ENCODE peak calls at places on chromosome X, in six cellular contexts. V, X, D, P, W and F are unnamed samples.

GRCh38 chrX:53018627-53019026 is 30.0 kb upstream of the GPR173 start:
- DNase-seq in D (no peak), V (peak), X (peak), W (no peak), P (no peak), F (no peak)

GRCh38 chrX:13791559-13791958 is 25.3 kb downstream of the GPM6B start:
- DNase-seq in D (no peak), W (no peak), V (no peak), X (no peak), P (no peak), F (no peak)

GRCh38 chrX:53374222-53374820 is 48.1 kb downstream of the SMC1A start:
- DNase-seq in V (no peak), P (no peak), X (no peak), W (no peak), D (no peak), F (no peak)

GRCh38 chrX:144722307-144722706 is 525.0 kb upstream of the SPANXN1 start:
- DNase-seq in P (no peak), D (no peak), X (no peak), W (no peak), V (peak), F (no peak)

GRCh38 chrX:75107863-75108509 is 48.1 kb downstream of the ABCB7 start:
- DNase-seq in P (no peak), W (no peak), D (peak), X (no peak), V (peak), F (no peak)

GRCh38 chrX:85836868-85837267 is 210.5 kb downstream of the CHM start:
- DNase-seq in X (peak), P (no peak), V (no peak), W (no peak), D (no peak), F (no peak)

GRCh38 chrX:53287493-53288138 is 6.2 kb upstream of the IQSEC2 start:
- DNase-seq in V (no peak), D (peak), X (peak), W (peak), P (peak), F (no peak)

GRCh38 chrX:129983575-129984131 is 1.2 kb downstream of the BCORL1 start:
- DNase-seq in W (no peak), X (no peak), P (no peak), V (peak), D (peak), F (no peak)

GRCh38 chrX:39907964-39908616 is 189.7 kb downstream of the BCOR start:
- DNase-seq in P (peak), X (peak), V (no peak), D (peak), W (peak), F (no peak)

GRCh38 chrX:22634751-22635150 is 362.0 kb downstream of the CBLL2 start:
- DNase-seq in X (no peak), W (no peak), V (no peak), P (no peak), D (no peak), F (no peak)

GRCh38 chrX:16892504-16893362 is 22.6 kb upstream of the RBBP7 start:
- DNase-seq in V (peak), D (peak), P (peak), W (peak), X (peak), F (peak)

GRCh38 chrX:96576358-96576757 is 108.3 kb upstream of the DIAPH2 start:
- DNase-seq in X (peak), V (no peak), D (no peak), W (no peak), P (no peak), F (no peak)

GRCh38 chrX:17788439-17788838 is 51.1 kb downstream of the SCML1 start:
- DNase-seq in P (no peak), W (no peak), X (peak), V (peak), D (peak), F (no peak)

GRCh38 chrX:9676311-9676710 is 89.3 kb downstream of the GPR143 start:
- DNase-seq in V (no peak), D (no peak), P (no peak), X (no peak), W (no peak), F (no peak)

GRCh38 chrX:22627576-22627975 is 354.9 kb downstream of the CBLL2 start:
- DNase-seq in X (no peak), W (no peak), V (no peak), P (no peak), D (no peak), F (no peak)

DNA sequence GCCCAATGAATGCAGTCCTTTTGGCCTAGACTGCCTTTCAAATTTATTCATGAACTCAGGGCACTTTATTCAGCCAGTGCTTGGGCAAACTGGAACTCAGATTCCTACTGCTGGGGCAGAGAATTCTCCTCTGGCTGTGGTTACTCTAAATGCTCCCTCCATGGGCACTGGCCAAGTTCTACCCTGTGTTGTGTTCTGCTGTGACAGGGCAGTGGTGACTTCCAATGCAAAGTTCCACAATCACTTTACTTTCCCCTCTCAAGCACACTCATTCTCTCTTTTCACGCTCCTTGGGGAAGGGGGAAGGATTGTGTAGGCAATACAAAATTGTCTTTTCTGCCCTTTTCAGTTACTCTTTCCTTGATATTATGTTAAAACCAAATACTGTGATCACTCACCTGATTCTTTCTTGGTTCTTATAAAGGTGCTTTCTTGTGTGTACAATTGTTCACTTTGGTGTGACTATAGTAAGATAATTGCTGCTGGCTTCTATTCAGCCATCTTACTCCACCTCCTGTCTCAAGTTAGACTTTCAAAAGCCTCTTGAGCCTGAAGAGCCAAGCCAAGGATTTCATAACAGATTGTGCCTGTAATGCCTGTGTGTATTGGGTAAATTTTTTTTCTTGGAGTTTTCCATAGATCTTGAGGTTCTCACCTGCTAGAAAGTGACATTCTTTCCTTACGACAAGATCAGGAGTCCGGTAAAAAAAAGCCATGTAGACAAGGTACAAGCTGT is 1078.6 kb downstream of the FAM133A start:
- DNase-seq in W (no peak), V (no peak), X (no peak), D (no peak), P (no peak), F (no peak)
- H3K4me3 ChIP-seq in W (no peak), V (no peak), X (no peak), D (no peak), P (no peak), F (no peak)

GRCh38 chrX:109856974-109857373 is 123.9 kb upstream of the ACSL4 start:
- DNase-seq in X (peak), P (no peak), W (no peak), D (no peak), V (peak), F (no peak)
- TF ChIP-seq CTCF in X (peak), P (peak), W (no peak), D (peak), V (peak), F (peak)

DNA sequence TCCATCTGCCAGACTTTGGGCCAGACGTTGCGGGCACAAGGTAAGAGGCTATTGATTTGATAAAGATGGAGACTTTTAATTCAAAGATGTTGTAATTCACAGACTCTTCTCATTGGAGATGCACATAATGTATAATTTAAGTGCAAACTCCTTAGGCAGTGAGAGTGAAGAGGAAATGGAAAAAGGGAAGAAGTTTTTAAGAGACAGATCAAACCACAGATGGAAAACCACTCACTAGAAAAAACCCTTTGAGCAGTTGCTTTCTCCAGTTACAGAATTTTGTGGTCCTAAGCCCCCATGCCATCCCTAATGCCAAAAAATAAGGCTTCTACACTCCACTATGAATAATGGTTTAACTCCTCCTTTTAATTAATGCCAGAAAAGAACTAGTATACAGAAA is 977.1 kb upstream of the PRKX start:
- DNase-seq in V (no peak), D (no peak), X (no peak), W (no peak), P (no peak), F (no peak)
- H3K4me3 ChIP-seq in V (no peak), D (no peak), X (no peak), W (no peak), P (no peak), F (no peak)

GRCh38 chrX:36859231-36859630 is 148.9 kb upstream of the FAM47C start:
- DNase-seq in D (no peak), P (no peak), X (no peak), V (no peak), W (no peak), F (no peak)

DNA sequence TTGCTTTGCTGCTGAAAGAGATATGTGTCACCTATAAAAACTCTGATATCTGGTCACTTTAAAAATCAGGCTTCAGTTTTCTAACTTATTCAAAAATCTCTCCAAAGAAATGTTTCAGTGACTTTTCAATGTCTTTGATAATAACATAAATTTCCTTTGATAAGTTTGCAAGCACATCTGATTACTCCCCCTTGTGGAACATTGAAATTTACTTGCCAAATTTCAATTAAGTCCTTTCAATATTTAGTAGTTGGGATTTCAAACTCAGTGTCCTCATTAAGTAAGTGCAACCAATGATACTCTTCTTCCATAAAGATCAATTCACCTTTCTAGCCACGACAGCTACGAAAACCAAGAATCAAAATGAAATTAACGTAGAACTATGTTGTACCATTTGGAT is 151.3 kb upstream of the FAM47C start:
- DNase-seq in X (peak), W (no peak), V (peak), D (no peak), P (no peak), F (no peak)
- TF ChIP-seq CTCF in X (peak), W (no peak), V (peak), D (peak), P (peak), F (peak)

GRCh38 chrX:23704673-23705206 is 37.4 kb downstream of the PRDX4 start:
- DNase-seq in X (no peak), V (no peak), D (no peak), W (no peak), P (no peak), F (no peak)

GRCh38 chrX:23694606-23695005 is 27.3 kb downstream of the PRDX4 start:
- DNase-seq in P (peak), W (peak), X (peak), D (peak), V (peak), F (peak)

GRCh38 chrX:23705235-23705634 is 37.8 kb downstream of the ACOT9 start:
- DNase-seq in W (no peak), D (no peak), V (no peak), P (no peak), X (no peak), F (no peak)

GRCh38 chrX:23699636-23700194 is 32.4 kb downstream of the PRDX4 start:
- DNase-seq in W (peak), V (peak), P (peak), D (peak), X (no peak), F (no peak)
- H3K4me3 ChIP-seq in W (no peak), V (no peak), P (no peak), D (no peak), X (no peak), F (no peak)

DNA sequence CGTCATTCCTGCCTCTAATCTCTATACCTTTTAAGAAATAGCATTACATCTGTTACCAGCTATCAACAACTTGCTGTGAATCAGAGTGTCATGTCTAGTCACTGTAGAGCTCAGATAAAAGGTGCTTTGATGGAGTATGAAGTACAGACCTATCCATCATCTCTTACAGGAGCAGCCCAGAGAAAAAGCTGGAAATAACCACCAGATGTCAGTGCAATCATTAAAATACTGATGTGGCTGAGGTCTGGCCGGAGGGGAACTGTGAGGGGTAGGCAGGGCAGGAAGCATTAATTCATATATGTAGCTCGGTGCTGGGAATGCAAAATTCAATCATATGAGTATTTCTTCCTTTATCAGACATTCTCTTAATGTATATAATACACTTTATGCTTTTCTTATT is 100.6 kb downstream of the AKAP4 start:
- DNase-seq in V (peak), X (peak), D (no peak), W (no peak), P (no peak), F (no peak)
- TF ChIP-seq CTCF in V (peak), X (peak), D (peak), W (no peak), P (peak), F (peak)

DNA sequence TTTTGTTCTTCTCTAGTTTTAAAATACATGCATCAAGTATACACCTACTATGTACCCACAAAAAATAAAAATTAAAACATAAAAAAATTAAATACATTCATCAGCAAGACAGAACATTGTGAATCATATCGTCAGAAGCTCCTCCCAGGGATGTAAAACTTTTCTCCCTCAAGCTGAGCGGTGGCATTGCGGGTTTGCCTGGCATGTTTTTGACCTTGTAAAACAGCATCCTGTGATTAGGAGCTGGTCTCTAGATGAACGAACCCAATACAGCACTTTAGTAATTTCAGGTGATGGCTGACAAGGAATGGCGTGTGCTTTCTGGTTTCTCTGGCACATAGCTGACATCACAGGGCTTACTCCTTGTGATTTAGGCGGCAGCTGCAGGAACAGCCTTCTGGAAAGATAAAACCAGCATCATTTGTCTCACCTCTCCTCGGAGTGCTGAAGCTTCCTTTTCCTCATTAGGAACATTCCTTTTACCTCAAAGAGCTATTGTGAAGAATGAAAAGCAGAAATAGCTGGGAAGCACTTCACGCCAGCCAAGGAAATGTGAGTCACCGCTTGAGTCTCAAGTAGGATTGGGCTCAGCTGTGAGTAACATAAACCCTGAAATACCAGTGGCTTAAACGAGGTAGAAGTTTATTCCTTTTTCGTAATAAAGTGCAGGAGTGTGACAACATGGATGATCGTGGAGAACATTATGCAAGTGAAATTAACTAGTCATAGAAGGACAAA is 44.3 kb downstream of the NYX start:
- DNase-seq in P (peak), X (peak), W (no peak), V (peak), D (no peak), F (no peak)
- H3K4me3 ChIP-seq in P (no peak), X (peak), W (no peak), V (no peak), D (no peak), F (no peak)

GRCh38 chrX:133254666-133255065 is 36.5 kb upstream of the TFDP3 start:
- DNase-seq in P (no peak), V (no peak), W (no peak), D (no peak), X (peak), F (no peak)
- TF ChIP-seq CTCF in P (no peak), V (no peak), W (no peak), D (no peak), X (no peak), F (no peak)